ENCODE peak calls at places on chromosomes 7 and 10, in four cellular contexts. T is MCF 10A, E is HT1080, C is NCI-H1092. V is an unnamed sample.

GRCh38 chr7:42843209-42843800 is 68.6 kb downstream of the C7orf25 start:
- DNase-seq in T (no peak), C (peak; percentile 18), E (peak; percentile 29), V (peak; percentile 23)

GRCh38 chr10:24552346-24553016 is 171.2 kb downstream of the ARHGAP21 start:
- DNase-seq in C (no peak), T (peak; percentile 80), E (no peak), V (no peak)

GRCh38 chr10:3426190-3426845 is 253.7 kb upstream of the PITRM1 start:
- DNase-seq in C (no peak), T (peak; percentile 82), E (peak; percentile 69), V (no peak)

GRCh38 chr7:83060218-83060617 is 102.5 kb downstream of the PCLO start:
- DNase-seq in T (no peak), C (peak; percentile 84), E (no peak), V (peak; percentile 17)

GRCh38 chr10:122531935-122532334 is 28.6 kb upstream of the DMBT1 start:
- DNase-seq in C (peak; percentile 9), E (no peak), T (peak; percentile 70), V (no peak)

GRCh38 chr10:35355971-35356724 is 19.8 kb downstream of the CCNY start:
- DNase-seq in T (no peak), E (no peak), C (no peak), V (no peak)

GRCh38 chr10:271722-272121 is 136.5 kb downstream of the ZMYND11 start:
- DNase-seq in E (no peak), C (no peak), T (no peak), V (no peak)

GRCh38 chr7:12257582-12257981 is 46.5 kb downstream of the TMEM106B start:
- DNase-seq in T (peak; percentile 22), C (no peak), E (peak; percentile 59), V (no peak)

GRCh38 chr10:31320179-31320597 is 1.2 kb downstream of the ZEB1 start:
- DNase-seq in E (peak; percentile 25), T (peak; percentile 48), C (no peak), V (no peak)